ENCODE peak calls at places on chromosomes 7 and 10, in four cellular contexts. Q is GM12865, W is body of pancreas, Y is A549. K is an unnamed sample.

GRCh38 chr7:139828880-139829653 is at the start of gene TBXAS1:
- DNase-seq in Q (peak), W (peak), Y (peak), K (no peak)

GRCh38 chr10:114384181-114384580 is 20.1 kb downstream of the AFAP1L2 start:
- DNase-seq in Q (no peak), W (no peak), Y (no peak), K (no peak)

GRCh38 chr7:30269398-30269964 is 14.9 kb upstream of the ZNRF2 start:
- DNase-seq in Q (no peak), W (no peak), Y (no peak), K (no peak)

GRCh38 chr7:100887186-100887954 is 2.1 kb downstream of the UFSP1 start:
- DNase-seq in Q (peak), W (no peak), Y (no peak), K (no peak)

GRCh38 chr7:117034851-117035462 is 81.7 kb downstream of the ST7 start:
- DNase-seq in Q (no peak), W (no peak), Y (no peak), K (no peak)

GRCh38 chr10:76675951-76676587 is 961.5 kb downstream of the KCNMA1 start:
- DNase-seq in Q (no peak), W (peak), Y (no peak), K (no peak)

GRCh38 chr7:2450198-2451107 is 25.7 kb downstream of the GRIFIN start:
- DNase-seq in Q (no peak), W (no peak), Y (no peak), K (no peak)

GRCh38 chr7:26199301-26200112 is 1.0 kb downstream of the HNRNPA2B1 start:
- DNase-seq in Q (peak), W (peak), Y (no peak), K (peak)

GRCh38 chr7:34497153-34497777 is 160.8 kb upstream of the NPSR1 start:
- DNase-seq in Q (no peak), W (no peak), Y (peak), K (no peak)
- TF ChIP-seq CTCF in Q (peak), W (no peak), Y (peak), K (peak)

DNA sequence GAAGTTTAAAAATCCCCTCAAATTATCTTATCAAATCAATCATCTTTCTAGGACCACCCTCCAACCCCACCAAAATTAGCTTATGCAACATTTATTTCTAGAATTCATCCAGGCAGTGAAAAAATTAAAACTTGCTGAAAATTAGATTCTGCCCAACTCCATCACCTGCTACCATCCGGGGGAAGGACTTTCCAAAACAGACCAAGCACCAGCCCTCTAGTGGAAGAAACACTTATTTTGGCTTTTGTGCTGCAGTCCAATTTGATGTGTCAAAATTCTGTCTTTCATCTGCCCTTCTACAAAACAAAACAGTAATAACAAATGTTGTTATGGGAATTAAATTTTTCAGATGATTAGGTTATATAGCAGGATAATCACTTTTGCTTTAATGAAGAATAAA is 35.1 kb downstream of the GCC1 start:
- DNase-seq in Q (peak), W (no peak), Y (no peak), K (no peak)
- TF ChIP-seq CTCF in Q (peak), W (no peak), Y (no peak), K (peak)

DNA sequence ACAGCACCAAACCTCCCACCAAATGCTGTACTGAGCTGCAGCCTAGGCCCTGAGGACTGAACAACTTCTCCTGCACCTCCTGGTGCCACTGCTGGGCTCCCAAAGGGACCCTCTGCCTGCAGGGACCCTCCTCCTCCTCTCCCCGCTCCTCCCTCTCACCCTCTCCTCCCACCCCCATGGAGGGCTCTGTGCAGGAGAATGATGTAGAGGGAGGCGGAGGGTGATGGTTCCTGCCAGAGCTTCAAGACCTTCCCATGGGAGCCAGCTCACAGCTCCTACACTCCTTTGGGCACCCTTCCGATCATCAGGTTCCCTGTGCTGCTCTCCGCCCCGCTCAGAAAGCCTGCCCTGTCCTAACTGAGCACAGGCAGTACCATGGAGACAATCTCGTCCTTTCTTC is 97.7 kb downstream of the PRKAG2 start:
- DNase-seq in Q (no peak), W (no peak), Y (no peak), K (no peak)
- TF ChIP-seq CTCF in Q (no peak), W (no peak), Y (no peak), K (no peak)

GRCh38 chr10:104548090-104548489 is 93.0 kb upstream of the SORCS3 start:
- DNase-seq in Q (no peak), W (no peak), Y (no peak), K (no peak)

GRCh38 chr10:104546336-104546735 is 94.8 kb upstream of the SORCS3 start:
- DNase-seq in Q (no peak), W (no peak), Y (no peak), K (no peak)

DNA sequence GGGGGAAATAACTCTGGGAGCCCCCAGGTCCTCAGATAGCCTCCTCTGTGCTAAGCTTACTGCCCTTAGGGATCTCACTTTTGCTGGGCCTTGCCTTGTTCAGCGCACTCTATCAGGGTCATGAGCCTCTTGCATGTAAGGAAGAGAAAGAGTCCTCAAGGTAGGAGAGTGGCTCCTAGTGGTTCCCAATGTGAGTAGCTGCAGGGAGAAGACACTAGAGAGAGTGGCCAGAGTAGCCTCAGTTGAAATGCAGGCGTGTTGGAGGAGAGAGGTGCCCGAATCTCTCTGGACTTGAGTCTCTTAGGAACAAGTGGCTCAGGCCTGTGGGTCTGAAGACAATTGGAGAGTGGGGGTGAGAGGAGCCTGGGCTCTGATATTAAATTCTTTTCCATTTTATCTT is 94.3 kb upstream of the SORCS3 start:
- DNase-seq in Q (no peak), W (no peak), Y (no peak), K (no peak)
- TF ChIP-seq CTCF in Q (no peak), W (no peak), Y (no peak), K (no peak)

K was measured in mesothelial cell of epicardium.